ENCODE peak calls at places on chromosomes 16 and 17, in nine cellular contexts. H, J, Y, S, R, G, U, M and E are unnamed samples.
A peak's percentile ranks its signal among the peaks of the same experiment; 100 is the strongest.

GRCh38 chr17:30519707-30520106 is 42.5 kb downstream of the GOSR1 start:
- DNase-seq in U (no peak), Y (no peak), H (peak; percentile 35), S (no peak), G (no peak), J (no peak), R (no peak), M (no peak), E (no peak)

GRCh38 chr16:21277045-21277926 is 804 bp downstream of the CRYM start:
- DNase-seq in S (no peak), Y (no peak), U (no peak), R (no peak), G (no peak), M (no peak), H (no peak), J (no peak), E (no peak)

GRCh38 chr17:74055508-74056160 is 147.8 kb upstream of the RPL38 start:
- DNase-seq in J (no peak), S (no peak), R (no peak), M (no peak), U (no peak), Y (no peak), G (no peak), H (no peak), E (no peak)

GRCh38 chr17:8552582-8553320 is 77.8 kb downstream of the MYH10 start:
- DNase-seq in U (no peak), G (no peak), H (no peak), R (no peak), J (no peak), S (no peak), Y (no peak), M (no peak), E (no peak)

GRCh38 chr16:81716478-81717210 is 62.4 kb upstream of the PLCG2 start:
- DNase-seq in R (no peak), H (no peak), Y (no peak), G (no peak), U (peak; percentile 82), S (no peak), J (no peak), M (no peak), E (no peak)

GRCh38 chr17:21042434-21043295 is at the start of gene USP22:
- DNase-seq in Y (no peak), S (no peak), J (no peak), R (no peak), M (peak; percentile 88), G (peak; percentile 92), H (no peak), U (no peak), E (no peak)

GRCh38 chr16:87033541-87034300 is 283.5 kb downstream of the C16orf95 start:
- DNase-seq in S (no peak), U (no peak), H (no peak), R (no peak), Y (no peak), M (no peak), J (no peak), G (no peak), E (no peak)

GRCh38 chr16:10972956-10973464 is 28.6 kb downstream of the CLEC16A start:
- DNase-seq in G (no peak), M (peak; percentile 17), R (no peak), S (no peak), J (no peak), Y (no peak), H (no peak), U (no peak), E (no peak)

GRCh38 chr16:67162439-67163163 is 1.9 kb upstream of the HSF4 start:
- DNase-seq in R (no peak), U (no peak), S (no peak), G (no peak), M (no peak), J (no peak), Y (no peak), H (no peak), E (no peak)

GRCh38 chr17:48627625-48628510 is 1.7 kb upstream of the HOXB9 start:
- DNase-seq in J (no peak), S (no peak), U (no peak), R (no peak), M (peak; percentile 54), G (no peak), Y (no peak), H (no peak), E (no peak)

GRCh38 chr17:19309701-19310100 is 52.8 kb downstream of the B9D1 start:
- DNase-seq in U (no peak), S (no peak), G (no peak), H (no peak), J (no peak), R (no peak), M (no peak), Y (no peak), E (no peak)

GRCh38 chr17:28643979-28644781 is 778 bp downstream of the BLTP2 start:
- DNase-seq in G (peak; percentile 67), H (peak; percentile 76), R (peak; percentile 31), J (peak; percentile 51), Y (peak; percentile 79), M (peak; percentile 77), U (no peak), S (no peak), E (peak; percentile 82)

GRCh38 chr17:28646039-28646754 is 1.2 kb upstream of the BLTP2 start:
- DNase-seq in G (no peak), J (no peak), S (no peak), Y (no peak), M (peak; percentile 36), R (no peak), H (peak; percentile 44), U (no peak), E (peak; percentile 9)

GRCh38 chr17:28648698-28649097 is 3.7 kb upstream of the BLTP2 start:
- DNase-seq in M (no peak), G (no peak), J (no peak), H (no peak), U (no peak), S (no peak), Y (no peak), R (no peak), E (no peak)

GRCh38 chr17:28644782-28645575 is at the start of gene BLTP2:
- DNase-seq in M (peak; percentile 99), H (peak; percentile 97), R (peak; percentile 86), J (peak; percentile 85), G (peak; percentile 99), S (peak; percentile 65), Y (peak; percentile 97), U (peak; percentile 82), E (peak; percentile 93)

DNA sequence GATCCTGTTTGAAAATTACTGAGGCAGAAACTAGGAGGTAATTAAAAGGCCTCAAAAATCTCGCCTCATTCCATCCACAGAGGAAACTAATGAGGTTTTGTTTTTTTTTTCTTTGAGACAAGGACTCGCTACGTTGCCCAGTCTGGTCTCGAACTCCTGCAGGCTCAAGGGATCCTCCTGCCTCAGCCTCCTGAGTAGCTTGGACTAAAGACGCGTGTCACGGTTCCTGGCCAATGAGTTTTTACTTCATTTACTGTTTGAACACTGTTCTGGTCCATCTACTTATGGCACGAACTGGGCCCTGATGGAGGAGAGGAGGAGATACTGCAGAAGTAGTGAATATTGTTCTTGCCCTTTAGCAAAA is 600 bp upstream of the BLTP2 start:
- DNase-seq in J (no peak), M (no peak), U (no peak), S (no peak), Y (no peak), R (no peak), G (no peak), H (no peak), E (peak; percentile 16)
- TF ChIP-seq REST in J (no peak), M (no peak), U (no peak), S (no peak), Y (no peak), R (no peak), G (no peak), H (no peak), E (no peak)

GRCh38 chr17:68356520-68356919 is 65.2 kb downstream of the ARSG start:
- DNase-seq in G (no peak), J (no peak), H (no peak), Y (no peak), S (no peak), U (peak; percentile 51), M (no peak), R (no peak), E (no peak)

GRCh38 chr17:68353121-68353521 is 61.8 kb downstream of the ARSG start:
- DNase-seq in M (no peak), G (no peak), H (no peak), S (no peak), U (no peak), Y (no peak), J (no peak), R (no peak), E (no peak)

GRCh38 chr17:68356949-68357455 is 65.7 kb downstream of the ARSG start:
- DNase-seq in R (no peak), U (no peak), H (no peak), Y (no peak), S (no peak), J (no peak), M (no peak), G (no peak), E (peak; percentile 27)

GRCh38 chr17:68357886-68358285 is 66.6 kb downstream of the ARSG start:
- DNase-seq in G (no peak), S (no peak), R (no peak), H (no peak), U (no peak), J (no peak), M (no peak), Y (no peak), E (no peak)

DNA sequence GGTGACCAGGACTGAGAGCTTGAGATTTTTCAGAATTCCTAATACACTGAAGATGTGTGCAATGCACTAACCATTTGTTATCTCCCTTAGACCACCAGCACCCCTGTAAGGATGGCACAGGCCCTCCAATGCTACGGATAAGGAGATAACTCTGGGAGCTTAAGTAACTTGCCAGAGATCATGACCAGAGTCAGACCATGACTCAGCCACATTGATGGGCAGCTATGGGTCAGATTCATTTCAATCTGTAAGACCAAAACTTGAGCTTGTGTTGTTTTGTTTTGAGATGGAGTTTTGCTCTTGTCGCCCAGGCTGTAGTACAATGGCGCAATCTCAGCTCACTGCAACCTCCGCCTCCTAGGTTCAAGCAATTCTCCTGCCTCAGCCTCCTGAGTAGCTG is 63.8 kb downstream of the ARSG start:
- DNase-seq in M (no peak), G (no peak), U (no peak), Y (no peak), S (no peak), J (no peak), H (peak; percentile 30), R (no peak), E (no peak)
- H3K27ac ChIP-seq in M (no peak overlapping the region), G (no peak overlapping the region), U (no peak overlapping the region), Y (no peak overlapping the region), S (no peak overlapping the region), J (no peak overlapping the region), H (no peak overlapping the region), R (peak overlapping the region; percentile 36), E (no peak overlapping the region)

GRCh38 chr16:29816694-29817441 is 916 bp downstream of the PAGR1 start:
- DNase-seq in R (no peak), G (peak; percentile 63), U (no peak), Y (peak; percentile 80), M (peak; percentile 49), J (peak; percentile 47), S (no peak), H (peak; percentile 71), E (peak; percentile 77)
- TF ChIP-seq CTCF in R (peak; percentile 12), G (peak; percentile 26), U (peak; percentile 37), Y (peak; percentile 17), M (peak; percentile 48), J (no peak), S (no peak), H (no peak), E (peak; percentile 13)

DNA sequence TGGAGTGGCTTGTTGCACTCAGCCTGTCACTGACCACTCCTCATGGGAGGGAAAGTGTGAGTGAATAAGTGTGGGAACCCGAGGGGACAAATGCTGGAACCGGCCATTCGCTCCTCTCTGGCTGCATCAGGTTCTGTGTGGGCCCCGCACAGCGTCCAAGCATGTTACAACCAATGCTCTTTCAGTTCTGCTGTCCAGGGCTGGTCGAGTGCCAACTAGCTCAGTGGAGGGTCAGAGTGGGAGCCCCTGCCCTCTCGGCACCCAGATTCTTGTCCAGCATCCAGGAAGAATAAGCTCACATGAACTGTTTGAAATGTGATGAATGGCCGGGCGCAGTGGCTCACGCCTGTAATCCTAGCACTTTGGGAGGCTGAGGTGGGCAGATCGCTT is 48.3 kb upstream of the FBXO47 start:
- DNase-seq in H (no peak), M (no peak), U (no peak), R (no peak), Y (no peak), J (no peak), G (no peak), S (no peak), E (no peak)
- TF ChIP-seq REST in H (no peak), M (no peak), U (no peak), R (no peak), Y (no peak), J (no peak), G (no peak), S (no peak), E (no peak)